ENCODE peak calls at places on chromosome 5, in four cellular contexts. W, R, X and V are unnamed samples.

GRCh38 chr5:111585291-111585690 is 73.0 kb upstream of the STARD4 start:
- DNase-seq in W (no peak), R (no peak), X (no peak), V (no peak)

GRCh38 chr5:9188131-9188530 is 357.7 kb downstream of the SEMA5A start:
- DNase-seq in W (no peak), R (no peak), X (no peak), V (no peak)

GRCh38 chr5:56480305-56481146 is 247.4 kb upstream of the ANKRD55 start:
- DNase-seq in W (no peak), R (peak), X (peak), V (peak)

GRCh38 chr5:169538935-169539334 is 44.6 kb upstream of the SPDL1 start:
- DNase-seq in X (no peak), R (peak), W (no peak), V (no peak)

GRCh38 chr5:62643556-62644451 is 65.2 kb downstream of the LRRC70 start:
- DNase-seq in R (no peak), X (no peak), W (no peak), V (no peak)

GRCh38 chr5:136063778-136064465 is 35.1 kb downstream of the TGFBI start:
- DNase-seq in R (no peak), W (no peak), X (peak), V (peak)

GRCh38 chr5:57538341-57538955 is 55.8 kb upstream of the ACTBL2 start:
- DNase-seq in X (no peak), W (no peak), R (no peak), V (no peak)

GRCh38 chr5:73966411-73966810 is 340.4 kb downstream of the ARHGEF28 start:
- DNase-seq in R (no peak), W (no peak), X (no peak), V (no peak)

GRCh38 chr5:167608708-167609272 is 682.7 kb upstream of the WWC1 start:
- DNase-seq in R (no peak), X (no peak), W (no peak), V (no peak)

GRCh38 chr5:10856071-10856470 is 95.0 kb upstream of the DAP start:
- DNase-seq in R (no peak), W (no peak), X (no peak), V (no peak)

GRCh38 chr5:122351416-122352157 is 39.5 kb downstream of the SNCAIP start:
- DNase-seq in X (no peak), W (no peak), R (no peak), V (no peak)

GRCh38 chr5:41264019-41264418 is 50.7 kb upstream of the C6 start:
- DNase-seq in W (no peak), X (no peak), R (no peak), V (no peak)

GRCh38 chr5:180494060-180494509 is at the start of gene CNOT6:
- DNase-seq in R (peak), X (peak), W (peak), V (peak)

GRCh38 chr5:43117092-43117491 is 3.6 kb upstream of the ZNF131 start:
- DNase-seq in R (no peak), X (no peak), W (no peak), V (no peak)

GRCh38 chr5:16791036-16791705 is 144.9 kb downstream of the MYO10 start:
- DNase-seq in W (no peak), X (no peak), R (peak), V (no peak)

GRCh38 chr5:82356808-82357671 is 78.9 kb upstream of the RPS23 start:
- DNase-seq in R (peak), W (peak), X (peak), V (peak)

GRCh38 chr5:33944543-33945132 is 8.5 kb downstream of the RXFP3 start:
- DNase-seq in R (no peak), X (peak), W (no peak), V (no peak)

GRCh38 chr5:68176253-68176652 is 39.3 kb upstream of the PIK3R1 start:
- DNase-seq in X (no peak), W (no peak), R (no peak), V (no peak)

GRCh38 chr5:149063017-149063687 is at the start of gene SH3TC2:
- DNase-seq in R (peak), X (peak), W (no peak), V (no peak)

GRCh38 chr5:147508711-147509040 is 1.2 kb downstream of the DPYSL3 start:
- DNase-seq in X (no peak), W (no peak), R (no peak), V (no peak)

GRCh38 chr5:10658265-10658664 is 94.4 kb downstream of the ANKRD33B start:
- DNase-seq in W (no peak), R (no peak), X (no peak), V (no peak)

GRCh38 chr5:141508440-141508807 is 19.5 kb downstream of the PCDHGC5 start:
- DNase-seq in W (no peak), R (no peak), X (no peak), V (no peak)

GRCh38 chr5:39207628-39208027 is 11.7 kb downstream of the FYB1 start:
- DNase-seq in X (no peak), W (no peak), R (no peak), V (no peak)

GRCh38 chr5:8399471-8399870 is 530.5 kb downstream of the MTRR start:
- DNase-seq in R (no peak), W (no peak), X (no peak), V (no peak)

GRCh38 chr5:6551287-6551954 is 81.4 kb downstream of the NSUN2 start:
- DNase-seq in X (no peak), W (no peak), R (no peak), V (peak)

GRCh38 chr5:14127587-14127986 is 15.6 kb upstream of the TRIO start:
- DNase-seq in X (no peak), W (no peak), R (no peak), V (no peak)

GRCh38 chr5:172187118-172188032 is 649 bp downstream of the STK10 start:
- DNase-seq in W (peak), R (peak), X (peak), V (peak)
- TF ChIP-seq CTCF in W (no peak), R (peak), X (no peak), V (no peak)

DNA sequence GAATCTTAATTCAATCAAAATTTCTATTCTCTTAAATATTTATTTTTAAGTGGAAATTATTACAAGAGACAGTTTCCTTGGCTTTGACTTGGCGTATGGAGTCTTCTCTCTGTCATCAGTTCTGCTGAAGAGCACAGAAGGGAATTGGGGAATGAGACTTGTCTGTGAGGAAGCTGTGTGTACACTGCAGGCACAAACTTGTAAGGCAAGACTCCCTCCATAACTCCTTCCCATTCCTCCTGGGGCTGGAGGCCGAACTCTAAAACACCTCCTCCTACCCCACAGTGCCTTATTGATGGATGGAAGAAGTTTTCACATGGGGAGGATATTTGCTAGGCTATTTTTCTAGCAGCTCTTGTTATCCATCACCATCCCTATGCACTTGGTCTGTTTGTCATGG is 187.4 kb upstream of the ELL2 start:
- DNase-seq in R (no peak), X (no peak), W (no peak), V (no peak)
- TF ChIP-seq CTCF in R (no peak), X (no peak), W (no peak), V (no peak)

GRCh38 chr5:119968690-119969089 is 339.3 kb downstream of the FAM170A start:
- DNase-seq in W (no peak), R (peak), X (no peak), V (no peak)

GRCh38 chr5:119961993-119962392 is 332.6 kb downstream of the FAM170A start:
- DNase-seq in R (no peak), X (no peak), W (no peak), V (no peak)

GRCh38 chr5:119966028-119966427 is 336.7 kb downstream of the FAM170A start:
- DNase-seq in W (no peak), R (no peak), X (no peak), V (no peak)
- TF ChIP-seq CTCF in W (peak), R (peak), X (peak), V (no peak)

GRCh38 chr5:15286659-15287058 is 213.3 kb upstream of the FBXL7 start:
- DNase-seq in X (peak), R (peak), W (no peak), V (no peak)
- TF ChIP-seq CTCF in X (peak), R (peak), W (no peak), V (no peak)

GRCh38 chr5:88665750-88666215 is 217.2 kb downstream of the MEF2C start:
- DNase-seq in X (peak), R (no peak), W (no peak), V (no peak)

GRCh38 chr5:88663793-88664216 is 219.2 kb downstream of the MEF2C start:
- DNase-seq in W (no peak), X (no peak), R (no peak), V (no peak)

GRCh38 chr5:88666761-88667186 is 216.2 kb downstream of the MEF2C start:
- DNase-seq in R (no peak), X (peak), W (no peak), V (no peak)

GRCh38 chr5:88662801-88663360 is 220.1 kb downstream of the MEF2C start:
- DNase-seq in X (no peak), R (no peak), W (no peak), V (no peak)

DNA sequence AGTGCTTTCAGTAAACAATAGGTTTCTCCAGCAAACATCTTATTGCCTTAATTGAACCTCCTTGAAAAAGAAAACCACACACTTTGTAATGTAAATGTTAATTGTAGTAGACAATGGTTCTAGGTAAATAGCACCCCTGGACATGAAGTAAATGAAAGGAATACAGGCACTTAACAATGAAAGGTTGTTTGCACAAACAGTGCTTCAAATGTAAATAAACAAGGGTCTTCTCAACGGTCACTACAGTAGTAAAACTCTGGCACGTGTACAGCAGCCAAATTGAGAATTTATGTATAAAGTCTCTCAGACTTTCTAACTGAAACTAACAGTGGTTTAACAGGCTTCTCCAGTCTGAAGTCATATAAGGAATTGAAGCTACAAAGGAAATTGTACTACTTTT is 218.4 kb downstream of the MEF2C start:
- DNase-seq in W (no peak), R (no peak), X (no peak), V (no peak)
- TF ChIP-seq CTCF in W (no peak), R (no peak), X (no peak), V (no peak)

GRCh38 chr5:38188591-38188990 is 69.8 kb upstream of the EGFLAM start:
- DNase-seq in W (no peak), R (no peak), X (no peak), V (no peak)

GRCh38 chr5:38191693-38192092 is 66.7 kb upstream of the EGFLAM start:
- DNase-seq in R (no peak), W (no peak), X (no peak), V (no peak)

GRCh38 chr5:38187532-38187931 is 70.8 kb upstream of the EGFLAM start:
- DNase-seq in X (no peak), R (no peak), W (no peak), V (no peak)

GRCh38 chr5:38190111-38190510 is 68.2 kb upstream of the EGFLAM start:
- DNase-seq in X (no peak), W (no peak), R (no peak), V (no peak)

DNA sequence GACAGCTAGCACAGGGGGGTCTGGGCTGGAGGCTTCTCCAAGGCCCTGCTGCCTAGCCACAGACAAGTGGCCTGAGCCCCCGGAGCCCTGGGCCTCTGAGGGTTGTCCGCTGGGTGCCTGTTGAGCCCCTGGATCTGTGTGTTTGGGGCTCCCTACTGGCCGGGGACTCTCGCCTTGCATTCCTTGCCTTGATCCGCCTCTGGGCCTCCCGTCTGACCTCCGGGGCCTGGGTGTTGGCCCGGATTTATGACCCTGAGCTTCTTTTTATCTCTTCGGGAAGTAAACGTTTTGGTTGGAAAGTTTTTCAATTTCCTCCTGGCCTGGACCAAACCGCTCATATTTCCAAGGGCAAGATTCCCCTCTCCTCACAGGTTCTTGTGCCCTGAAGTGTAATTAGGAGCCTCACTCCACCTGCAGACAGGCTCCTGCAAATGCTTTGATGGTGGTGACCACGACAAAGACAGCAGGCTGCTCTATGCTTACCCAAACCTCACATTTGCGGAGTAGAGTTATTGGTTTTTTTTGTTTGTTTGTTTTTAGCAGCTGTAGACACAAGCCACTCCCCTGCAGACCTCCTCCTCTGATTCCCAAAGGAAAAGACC is 69.2 kb upstream of the EGFLAM start:
- DNase-seq in R (no peak), X (peak), W (no peak), V (no peak)
- TF ChIP-seq CTCF in R (no peak), X (peak), W (no peak), V (no peak)